ENCODE peak calls at places on chromosomes 5 and 9, in eight cellular contexts. I is A549, B is IMR-90, G is transverse colon, P is right atrium auricular region, W is right lobe of liver, Z is body of pancreas, Q is MM.1S. T is an unnamed sample.

GRCh38 chr5:7759257-7759871 is 91.6 kb downstream of the CFAP90 start:
- DNase-seq in W (no peak), B (no peak), Z (no peak), I (no peak), Q (no peak), G (no peak), P (no peak), T (no peak)

GRCh38 chr5:943874-944620 is 51.4 kb downstream of the TRIP13 start:
- DNase-seq in Q (no peak), I (no peak), P (no peak), W (no peak), Z (no peak), G (no peak), B (no peak), T (no peak)

GRCh38 chr9:136742640-136743391 is at the start of gene LCN10:
- DNase-seq in P (no peak), Z (peak; percentile 65), G (no peak), I (no peak), B (no peak), W (no peak), Q (no peak), T (no peak)

GRCh38 chr9:16656432-16657169 is 213.9 kb downstream of the BNC2 start:
- DNase-seq in W (no peak), Z (no peak), Q (no peak), I (no peak), G (no peak), P (no peak), B (peak; percentile 55), T (no peak)

GRCh38 chr5:86968311-86968753 is 299.4 kb upstream of the RASA1 start:
- DNase-seq in G (no peak), B (peak; percentile 65), Z (peak; percentile 36), W (no peak), P (no peak), Q (peak; percentile 50), I (peak; percentile 46), T (no peak)

GRCh38 chr5:69512740-69513260 is 20.2 kb downstream of the OCLN start:
- DNase-seq in W (no peak), I (no peak), Q (no peak), P (no peak), B (peak; percentile 93), G (no peak), Z (no peak), T (no peak)

GRCh38 chr9:92642599-92642998 is 27.3 kb downstream of the IPPK start:
- DNase-seq in W (no peak), I (no peak), P (peak; percentile 23), Z (no peak), B (no peak), Q (no peak), G (no peak), T (no peak)

GRCh38 chr9:137225701-137226331 is 842 bp downstream of the CYSRT1 start:
- DNase-seq in Z (no peak), G (no peak), P (no peak), W (no peak), B (no peak), Q (no peak), I (no peak), T (no peak)

GRCh38 chr9:121272401-121272948 is 4.5 kb downstream of the GSN start:
- DNase-seq in W (no peak), Q (no peak), I (no peak), P (no peak), G (no peak), Z (no peak), B (no peak), T (no peak)

GRCh38 chr9:37919956-37920335 is 16.0 kb upstream of the SLC25A51 start:
- DNase-seq in P (no peak), B (no peak), W (no peak), Q (no peak), Z (no peak), I (no peak), G (no peak), T (no peak)

GRCh38 chr9:127225747-127226646 is 38.6 kb upstream of the GARNL3 start:
- DNase-seq in P (no peak), G (no peak), B (peak; percentile 17), I (no peak), W (no peak), Z (no peak), Q (no peak), T (peak; percentile 66)

GRCh38 chr9:20562051-20562450 is 60.2 kb downstream of the MLLT3 start:
- DNase-seq in Z (no peak), B (peak; percentile 26), W (no peak), Q (no peak), I (no peak), G (no peak), P (no peak), T (no peak)

GRCh38 chr5:154794525-154795234 is 39.5 kb downstream of the LARP1 start:
- DNase-seq in B (peak; percentile 85), Z (no peak), P (no peak), G (no peak), Q (no peak), I (no peak), W (no peak), T (no peak)

GRCh38 chr9:35341021-35341420 is 148.9 kb upstream of the RUSC2 start:
- DNase-seq in W (no peak), B (no peak), I (no peak), Z (no peak), G (no peak), Q (peak; percentile 44), P (no peak), T (no peak)

GRCh38 chr5:20833081-20833627 is 845.2 kb upstream of the CDH18 start:
- DNase-seq in W (no peak), G (no peak), B (no peak), I (no peak), Q (no peak), P (no peak), Z (no peak), T (no peak)

DNA sequence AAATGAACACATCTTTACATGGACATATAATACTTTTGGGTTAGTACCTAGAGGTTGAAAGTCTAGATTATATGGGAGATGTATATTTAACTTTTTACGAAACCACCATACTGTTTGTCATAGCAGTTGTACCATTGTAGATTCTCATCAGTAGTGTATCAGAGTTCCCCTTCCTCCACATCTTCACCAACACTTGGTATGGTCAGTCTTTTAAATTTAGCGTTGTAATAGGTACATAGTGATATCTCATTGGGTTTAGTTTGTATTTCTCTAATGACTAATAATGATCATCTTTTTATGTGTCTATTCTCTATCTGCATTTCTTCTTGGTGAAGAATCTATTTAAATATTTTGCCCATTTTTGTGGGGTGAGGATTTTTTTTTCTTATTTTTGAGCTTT is 137.5 kb downstream of the NR3C1 start:
- DNase-seq in Q (no peak), B (no peak), I (no peak), W (no peak), P (no peak), G (no peak), Z (no peak), T (no peak)
- H3K27ac ChIP-seq in Q (no peak overlapping the region), B (no peak overlapping the region), I (no peak overlapping the region), W (no peak overlapping the region), P (no peak overlapping the region), G (no peak overlapping the region), Z (no peak overlapping the region), T (no peak overlapping the region)

DNA sequence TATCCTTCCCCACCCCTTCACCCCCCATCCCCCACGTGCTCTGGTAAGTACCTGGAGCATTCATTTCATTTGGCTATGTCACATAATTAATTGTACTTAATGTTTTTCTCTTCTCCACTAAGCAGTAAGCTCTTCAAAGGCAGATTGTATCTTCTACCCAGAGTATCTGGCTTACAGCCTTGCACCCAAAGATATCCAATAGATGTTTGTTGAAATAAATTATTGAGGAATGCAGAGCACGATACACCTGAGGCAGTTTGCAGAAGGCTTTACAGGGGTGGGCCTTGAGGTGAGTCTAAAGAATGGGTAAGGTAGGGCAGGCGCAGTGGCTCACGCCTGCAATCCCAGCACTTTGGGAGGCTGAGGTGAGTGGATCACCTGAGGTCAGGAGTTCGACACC is 2.5 kb upstream of the SOWAHA start:
- DNase-seq in W (no peak), G (no peak), I (no peak), Q (no peak), B (no peak), P (no peak), Z (no peak), T (no peak)
- H3K27ac ChIP-seq in W (no peak overlapping the region), G (no peak overlapping the region), I (no peak overlapping the region), Q (no peak overlapping the region), B (no peak overlapping the region), P (no peak overlapping the region), Z (no peak overlapping the region), T (no peak overlapping the region)

GRCh38 chr9:13554626-13555025 is 275.1 kb upstream of the MPDZ start:
- DNase-seq in Q (no peak), W (no peak), G (no peak), I (no peak), Z (no peak), B (no peak), P (no peak), T (no peak)

GRCh38 chr9:13552606-13553215 is 273.2 kb upstream of the MPDZ start:
- DNase-seq in Q (no peak), P (no peak), B (no peak), I (no peak), G (no peak), Z (no peak), W (no peak), T (no peak)

GRCh38 chr9:13557724-13558123 is 278.2 kb upstream of the MPDZ start:
- DNase-seq in I (no peak), W (no peak), B (no peak), Q (no peak), P (no peak), Z (no peak), G (no peak), T (no peak)

GRCh38 chr9:13555516-13555915 is 276.0 kb upstream of the MPDZ start:
- DNase-seq in W (no peak), Z (no peak), G (no peak), B (no peak), I (no peak), Q (no peak), P (no peak), T (no peak)

DNA sequence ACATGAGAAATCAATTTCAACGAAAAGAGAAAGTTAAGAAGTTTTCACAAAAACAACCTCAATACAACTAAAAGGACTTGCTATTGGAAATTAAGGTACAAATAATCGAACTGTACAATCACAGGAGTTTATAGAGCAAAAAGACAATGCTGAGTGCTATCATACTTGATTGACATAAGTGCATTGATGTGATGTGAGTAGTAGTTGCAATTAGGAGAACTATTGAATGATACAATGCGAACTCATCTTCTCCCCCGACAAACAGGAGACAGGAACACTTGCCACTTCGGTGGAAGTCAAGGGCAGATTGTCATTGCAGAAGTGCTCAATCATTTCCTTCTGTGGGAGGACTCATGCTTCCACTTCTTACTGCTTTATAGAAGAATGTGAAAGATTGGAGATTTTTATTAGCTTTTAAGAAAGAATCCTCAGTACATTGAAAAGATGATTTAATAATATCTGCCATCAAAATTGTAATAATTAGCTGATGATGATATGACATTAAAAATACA is 276.6 kb upstream of the MPDZ start:
- DNase-seq in I (no peak), Q (no peak), W (no peak), Z (no peak), B (no peak), G (no peak), P (no peak), T (no peak)
- H3K27ac ChIP-seq in I (no peak overlapping the region), Q (no peak overlapping the region), W (no peak overlapping the region), Z (no peak overlapping the region), B (no peak overlapping the region), G (no peak overlapping the region), P (no peak overlapping the region), T (no peak overlapping the region)

DNA sequence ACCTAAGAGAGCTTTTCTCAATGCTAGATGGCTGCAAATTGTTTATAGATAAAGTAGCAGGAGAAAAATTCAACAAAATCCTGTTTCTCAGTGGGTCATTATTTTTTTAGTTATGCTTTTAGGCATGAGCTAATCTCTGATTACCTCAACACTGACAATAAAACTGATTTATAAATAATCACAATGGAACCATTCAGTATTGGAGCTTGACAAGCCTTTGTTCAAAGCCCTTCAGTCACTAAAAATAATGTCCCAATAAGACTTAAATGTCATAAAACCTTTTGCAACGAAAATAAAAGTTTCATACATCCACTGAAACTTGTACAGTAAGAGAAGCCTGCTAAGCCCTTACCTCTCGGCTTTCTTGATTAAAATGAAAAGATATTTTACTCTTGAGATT is 27.2 kb downstream of the PTPDC1 start:
- DNase-seq in Q (no peak), I (no peak), W (no peak), P (no peak), G (no peak), B (peak; percentile 20), Z (no peak), T (no peak)
- H3K27ac ChIP-seq in Q (no peak overlapping the region), I (no peak overlapping the region), W (no peak overlapping the region), P (no peak overlapping the region), G (no peak overlapping the region), B (no peak overlapping the region), Z (no peak overlapping the region), T (no peak overlapping the region)

T was measured in aorta.